ENCODE peak calls at places on chromosome 11, in four cellular contexts. One of them, this sample, is unnamed.

GRCh38 chr11:27909386-27909785 is 198.6 kb downstream of the KIF18A start:
- DNase-seq in HTR-8/SVneo: no peak
- DNase-seq in HFF-Myc: no peak
- DNase-seq in BE2C: no peak
- DNase-seq in this sample: no peak

GRCh38 chr11:131246589-131247164 is 123.7 kb upstream of the NTM start:
- DNase-seq in HTR-8/SVneo: no peak
- DNase-seq in HFF-Myc: no peak
- DNase-seq in BE2C: no peak
- DNase-seq in this sample: peak; percentile 67

GRCh38 chr11:2222479-2222878 is 47.9 kb downstream of the ASCL2 start:
- DNase-seq in HTR-8/SVneo: no peak
- DNase-seq in HFF-Myc: peak; percentile 11
- DNase-seq in BE2C: no peak
- DNase-seq in this sample: no peak

GRCh38 chr11:122556605-122557004 is 98.9 kb upstream of the UBASH3B start:
- DNase-seq in HTR-8/SVneo: no peak
- DNase-seq in HFF-Myc: no peak
- DNase-seq in BE2C: peak; percentile 54
- DNase-seq in this sample: peak; percentile 67

GRCh38 chr11:115590254-115590653 is 86.0 kb upstream of the CADM1 start:
- DNase-seq in HTR-8/SVneo: no peak
- DNase-seq in HFF-Myc: no peak
- DNase-seq in BE2C: peak; percentile 45
- DNase-seq in this sample: no peak

GRCh38 chr11:134331565-134332188 is at the start of gene GLB1L2:
- DNase-seq in HTR-8/SVneo: peak; percentile 12
- DNase-seq in HFF-Myc: no peak
- DNase-seq in BE2C: peak; percentile 91
- DNase-seq in this sample: peak; percentile 80

GRCh38 chr11:95296621-95297025 is 65.6 kb upstream of the SESN3 start:
- DNase-seq in HTR-8/SVneo: no peak
- DNase-seq in HFF-Myc: no peak
- DNase-seq in BE2C: no peak
- DNase-seq in this sample: no peak

GRCh38 chr11:110991621-110992355 is 253.7 kb upstream of the POU2AF2 start:
- DNase-seq in HTR-8/SVneo: no peak
- DNase-seq in HFF-Myc: peak; percentile 76
- DNase-seq in BE2C: no peak
- DNase-seq in this sample: no peak

GRCh38 chr11:67373916-67374570 is 645 bp upstream of the CLCF1 start:
- DNase-seq in HTR-8/SVneo: peak; percentile 93
- DNase-seq in HFF-Myc: no peak
- DNase-seq in BE2C: peak; percentile 67
- DNase-seq in this sample: peak; percentile 67

GRCh38 chr11:2217211-2218081 is 45.8 kb upstream of the TH start:
- DNase-seq in HTR-8/SVneo: no peak
- DNase-seq in HFF-Myc: no peak
- DNase-seq in BE2C: no peak
- DNase-seq in this sample: no peak

GRCh38 chr11:60753309-60753708 is 3.4 kb upstream of the MS4A15 start:
- DNase-seq in HTR-8/SVneo: no peak
- DNase-seq in HFF-Myc: no peak
- DNase-seq in BE2C: no peak
- DNase-seq in this sample: no peak

GRCh38 chr11:17423533-17424310 is 35.3 kb upstream of the KCNJ11 start:
- DNase-seq in HTR-8/SVneo: no peak
- DNase-seq in HFF-Myc: no peak
- DNase-seq in BE2C: no peak
- DNase-seq in this sample: no peak

GRCh38 chr11:128898580-128899344 is 7.6 kb downstream of the KCNJ5 start:
- DNase-seq in HTR-8/SVneo: no peak
- DNase-seq in HFF-Myc: no peak
- DNase-seq in BE2C: no peak
- DNase-seq in this sample: no peak

GRCh38 chr11:33543823-33544222 is 156.8 kb downstream of the C11orf91 start:
- DNase-seq in HTR-8/SVneo: no peak
- DNase-seq in HFF-Myc: no peak
- DNase-seq in BE2C: no peak
- DNase-seq in this sample: no peak

GRCh38 chr11:112694813-112695212 is 266.4 kb upstream of the NCAM1 start:
- DNase-seq in HTR-8/SVneo: no peak
- DNase-seq in HFF-Myc: no peak
- DNase-seq in BE2C: no peak
- DNase-seq in this sample: no peak

GRCh38 chr11:95531116-95531515 is 258.5 kb downstream of the FAM76B start:
- DNase-seq in HTR-8/SVneo: no peak
- DNase-seq in HFF-Myc: peak; percentile 45
- DNase-seq in BE2C: no peak
- DNase-seq in this sample: no peak

GRCh38 chr11:48073031-48073861 is 92.9 kb downstream of the PTPRJ start:
- DNase-seq in HTR-8/SVneo: no peak
- DNase-seq in HFF-Myc: no peak
- DNase-seq in BE2C: no peak
- DNase-seq in this sample: no peak

GRCh38 chr11:67545280-67545679 is 22.0 kb upstream of the CABP2 start:
- DNase-seq in HTR-8/SVneo: no peak
- DNase-seq in HFF-Myc: no peak
- DNase-seq in BE2C: peak; percentile 67
- DNase-seq in this sample: no peak

GRCh38 chr11:45390407-45390806 is 104.3 kb upstream of the SYT13 start:
- DNase-seq in HTR-8/SVneo: no peak
- DNase-seq in HFF-Myc: no peak
- DNase-seq in BE2C: no peak
- DNase-seq in this sample: no peak

GRCh38 chr11:111115890-111116289 is 129.6 kb upstream of the POU2AF2 start:
- DNase-seq in HTR-8/SVneo: no peak
- DNase-seq in HFF-Myc: no peak
- DNase-seq in BE2C: no peak
- DNase-seq in this sample: no peak

GRCh38 chr11:77074205-77074604 is 7.4 kb downstream of the CAPN5 start:
- DNase-seq in HTR-8/SVneo: no peak
- DNase-seq in HFF-Myc: no peak
- DNase-seq in BE2C: no peak
- DNase-seq in this sample: no peak

GRCh38 chr11:66184728-66185127 is 83.7 kb upstream of the RAB1B start:
- DNase-seq in HTR-8/SVneo: no peak
- DNase-seq in HFF-Myc: no peak
- DNase-seq in BE2C: no peak
- DNase-seq in this sample: no peak

GRCh38 chr11:115333106-115333505 is 171.1 kb downstream of the CADM1 start:
- DNase-seq in HTR-8/SVneo: no peak
- DNase-seq in HFF-Myc: no peak
- DNase-seq in BE2C: no peak
- DNase-seq in this sample: no peak

GRCh38 chr11:84836371-84836770 is 790.8 kb downstream of the DLG2 start:
- DNase-seq in HTR-8/SVneo: no peak
- DNase-seq in HFF-Myc: no peak
- DNase-seq in BE2C: no peak
- DNase-seq in this sample: no peak

GRCh38 chr11:80487952-80488351 is 1047.1 kb upstream of the TENM4 start:
- DNase-seq in HTR-8/SVneo: no peak
- DNase-seq in HFF-Myc: no peak
- DNase-seq in BE2C: no peak
- DNase-seq in this sample: no peak